ENCODE peak calls at places on chromosomes 2 and 18, in seven cellular contexts. R is substantia nigra; I is HFFc6; S is mucosa of gallbladder; C is left lung; E is NCI-H1436; J is activated naive CD4-positive, alpha-beta T cell. X is an unnamed sample.

GRCh38 chr2:176638167-176639015 is 369.1 kb downstream of the MTX2 start:
- DNase-seq in R (peak), I (peak), S (peak), C (peak), E (peak), J (no peak), X (peak)

GRCh38 chr18:14927701-14928100 is 179.7 kb downstream of the ANKRD30B start:
- DNase-seq in R (no peak), I (no peak), S (no peak), C (no peak), E (no peak), J (no peak), X (no peak)

GRCh38 chr2:235493775-235494715 is at the start of gene AGAP1:
- DNase-seq in R (peak), I (peak), S (peak), C (peak), E (peak), J (no peak), X (peak)

GRCh38 chr2:9813312-9814128 is 29.8 kb upstream of the TAF1B start:
- DNase-seq in R (peak), I (no peak), S (peak), C (peak), E (peak), J (peak), X (peak)

GRCh38 chr2:209322041-209322440 is 101.8 kb upstream of the MAP2 start:
- DNase-seq in R (no peak), I (no peak), S (no peak), C (no peak), E (no peak), J (no peak), X (no peak)

GRCh38 chr2:128523490-128523889 is 204.8 kb upstream of the HS6ST1 start:
- DNase-seq in R (no peak), I (no peak), S (no peak), C (no peak), E (no peak), J (no peak), X (peak)

GRCh38 chr2:52810460-52810859 is 957.1 kb upstream of the CHAC2 start:
- DNase-seq in R (no peak), I (peak), S (no peak), C (no peak), E (no peak), J (no peak), X (no peak)

GRCh38 chr2:235740821-235741220 is 247.0 kb downstream of the AGAP1 start:
- DNase-seq in R (no peak), I (no peak), S (no peak), C (no peak), E (peak), J (no peak), X (no peak)

GRCh38 chr18:49588971-49589370 is 27.1 kb downstream of the LIPG start:
- DNase-seq in R (no peak), I (no peak), S (no peak), C (no peak), E (peak), J (no peak), X (no peak)

GRCh38 chr18:62341423-62341920 is 16.4 kb downstream of the TNFRSF11A start:
- DNase-seq in R (no peak), I (no peak), S (no peak), C (no peak), E (peak), J (no peak), X (no peak)

GRCh38 chr2:47345584-47345913 is 57.4 kb upstream of the MSH2 start:
- DNase-seq in R (no peak), I (no peak), S (no peak), C (no peak), E (no peak), J (no peak), X (no peak)

GRCh38 chr18:48352051-48352755 is 57.0 kb downstream of the ZBTB7C start:
- DNase-seq in R (no peak), I (no peak), S (no peak), C (no peak), E (no peak), J (no peak), X (no peak)

GRCh38 chr2:225310745-225311144 is 88.8 kb upstream of the NYAP2 start:
- DNase-seq in R (no peak), I (no peak), S (no peak), C (no peak), E (peak), J (no peak), X (no peak)

GRCh38 chr18:52345428-52345827 is 5.4 kb downstream of the DCC start:
- DNase-seq in R (no peak), I (no peak), S (no peak), C (no peak), E (no peak), J (no peak), X (no peak)

GRCh38 chr2:127578411-127578810 is 42.9 kb downstream of the MYO7B start:
- DNase-seq in R (no peak), I (no peak), S (no peak), C (no peak), E (no peak), J (no peak), X (no peak)

GRCh38 chr18:48929951-48930713 is 20.6 kb downstream of the SMAD7 start:
- DNase-seq in R (no peak), I (peak), S (peak), C (no peak), E (no peak), J (no peak), X (no peak)

GRCh38 chr2:16036951-16037350 is 96.6 kb downstream of the MYCN start:
- DNase-seq in R (no peak), I (no peak), S (no peak), C (no peak), E (no peak), J (no peak), X (no peak)

GRCh38 chr2:152542995-152543481 is 174.2 kb downstream of the PRPF40A start:
- DNase-seq in R (peak), I (peak), S (no peak), C (no peak), E (no peak), J (no peak), X (peak)

GRCh38 chr2:103161456-103162289 is 399.8 kb downstream of the TMEM182 start:
- DNase-seq in R (no peak), I (peak), S (peak), C (no peak), E (peak), J (no peak), X (no peak)

GRCh38 chr2:9717886-9718451 is 87.2 kb upstream of the YWHAQ start:
- DNase-seq in R (no peak), I (no peak), S (no peak), C (no peak), E (no peak), J (no peak), X (no peak)

GRCh38 chr18:21267370-21267769 is 25.3 kb downstream of the GREB1L start:
- DNase-seq in R (no peak), I (no peak), S (no peak), C (no peak), E (no peak), J (no peak), X (no peak)